ENCODE peak calls at places on chromosome 10, in seven cellular contexts. O is naive thymus-derived CD4-positive, alpha-beta T cell; Z is cardiac muscle cell; L is A673; J is body of pancreas; K is K562; R is neural progenitor cell. T is an unnamed sample. For H3K36me3, the result is how much of the 10 kb centered on the place peaks cover.

GRCh38 chr10:127194598-127194997 is 1.8 kb downstream of the INSYN2A start:
- DNase-seq in O (no peak), Z (no peak), L (no peak), J (no peak), K (no peak), R (no peak), T (no peak)

GRCh38 chr10:121183241-121183640 is 332.1 kb downstream of the WDR11 start:
- DNase-seq in O (no peak), Z (no peak), L (no peak), J (no peak), K (no peak), R (no peak), T (no peak)

GRCh38 chr10:58264780-58265179 is 2.9 kb downstream of the IPMK start:
- DNase-seq in O (no peak), Z (no peak), L (peak), J (no peak), K (no peak), R (no peak), T (no peak)

GRCh38 chr10:131821378-131822012 is 79.3 kb upstream of the PPP2R2D start:
- DNase-seq in O (no peak), Z (no peak), L (no peak), J (no peak), K (no peak), R (no peak), T (no peak)

GRCh38 chr10:25059990-25060389 is 43.6 kb downstream of the THNSL1 start:
- DNase-seq in O (no peak), Z (peak), L (peak), J (peak), K (peak), R (no peak), T (no peak)

GRCh38 chr10:117647306-117647705 is 104.8 kb downstream of the EMX2 start:
- DNase-seq in O (no peak), Z (peak), L (no peak), J (no peak), K (no peak), R (no peak), T (no peak)

GRCh38 chr10:13593560-13593959 is 6.8 kb downstream of the PRPF18 start:
- DNase-seq in O (no peak), Z (peak), L (peak), J (no peak), K (no peak), R (no peak), T (no peak)

GRCh38 chr10:101536800-101537199 is 51.3 kb downstream of the POLL start:
- DNase-seq in O (no peak), Z (peak), L (peak), J (no peak), K (peak), R (peak), T (peak)

GRCh38 chr10:47183726-47184084 is 116.3 kb upstream of the GDF10 start:
- DNase-seq in O (no peak), Z (peak), L (no peak), J (peak), K (no peak), R (no peak), T (no peak)

GRCh38 chr10:86661161-86662025 is 6.9 kb upstream of the LDB3 start:
- DNase-seq in O (no peak), Z (peak), L (no peak), J (peak), K (no peak), R (no peak), T (no peak)

GRCh38 chr10:88346151-88346977 is 236.8 kb downstream of the RNLS start:
- DNase-seq in O (no peak), Z (no peak), L (no peak), J (no peak), K (no peak), R (no peak), T (no peak)

GRCh38 chr10:124691448-124692435 is 52.4 kb downstream of the FAM53B start:
- DNase-seq in O (no peak), Z (no peak), L (no peak), J (no peak), K (no peak), R (peak), T (peak)

GRCh38 chr10:90621577-90621976 is 236.3 kb downstream of the HTR7 start:
- DNase-seq in O (no peak), Z (peak), L (peak), J (no peak), K (no peak), R (peak), T (no peak)

GRCh38 chr10:104391150-104391968 is 37.7 kb downstream of the CFAP58 start:
- DNase-seq in O (no peak), Z (peak), L (no peak), J (no peak), K (peak), R (no peak), T (no peak)

DNA sequence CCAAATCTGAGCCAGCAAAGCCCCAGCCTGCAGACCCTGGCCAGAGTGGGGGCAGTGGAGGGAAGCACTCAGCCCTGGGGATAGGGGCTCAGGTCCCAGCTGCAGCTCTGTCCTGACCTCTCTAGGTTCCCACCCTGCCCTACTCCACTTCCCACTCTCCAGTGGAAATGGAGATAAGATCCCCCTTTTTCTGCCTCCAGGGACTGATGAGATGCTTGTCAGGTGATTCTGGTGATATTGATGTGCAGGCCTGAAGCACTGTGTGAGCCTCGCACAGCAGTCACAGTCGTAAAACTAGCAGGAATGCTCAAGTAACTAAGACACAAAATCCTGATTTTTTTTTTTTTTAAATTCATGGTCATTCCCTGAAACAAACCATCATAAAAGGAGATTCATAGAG is 55.0 kb upstream of the BTBD16 start:
- DNase-seq in O (no peak), Z (no peak), L (no peak), J (no peak), K (no peak), R (no peak), T (no peak)
- H3K36me3 ChIP-seq in O (under half), Z (under half), L (under half), J (under half), K (under half), R (under half), T (under half)

GRCh38 chr10:67977246-67977645 is 92.8 kb downstream of the SIRT1 start:
- DNase-seq in O (no peak), Z (no peak), L (no peak), J (no peak), K (no peak), R (no peak), T (no peak)
- H3K27ac ChIP-seq in O (no peak), Z (peak), L (no peak), J (no peak), K (no peak), R (peak), T (no peak)

DNA sequence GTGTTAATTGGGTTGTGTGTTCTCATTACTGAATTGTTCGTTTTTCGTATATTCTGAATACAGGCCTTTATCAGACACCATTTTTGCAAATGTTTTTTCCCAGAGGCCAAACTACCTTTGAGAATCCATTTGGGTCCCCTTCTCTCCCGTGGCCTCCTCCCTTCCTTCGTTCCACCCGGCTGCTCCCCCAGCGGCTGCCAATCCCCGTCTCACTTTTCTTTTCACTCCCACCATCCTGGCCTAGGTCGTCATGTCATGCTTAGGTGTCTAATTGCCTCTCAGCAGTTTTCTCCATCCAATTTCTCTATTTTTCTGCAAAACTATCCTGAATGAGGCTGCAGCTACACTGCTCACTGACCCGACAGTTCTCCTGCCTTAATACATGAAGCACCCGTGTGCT is 17.9 kb downstream of the PITRM1 start:
- DNase-seq in O (no peak), Z (no peak), L (no peak), J (no peak), K (no peak), R (no peak), T (no peak)
- H3K36me3 ChIP-seq in O (under half), Z (half or more), L (half or more), J (under half), K (half or more), R (under half), T (half or more)

GRCh38 chr10:113126506-113127192 is 176.6 kb downstream of the TCF7L2 start:
- DNase-seq in O (no peak), Z (peak), L (peak), J (peak), K (peak), R (peak), T (peak)
- H3K27ac ChIP-seq in O (no peak), Z (no peak), L (no peak), J (no peak), K (no peak), R (peak), T (no peak)